ENCODE peak calls at places on chromosomes 11 and 22, in eight cellular contexts. B is stimulated activated CD8-positive, alpha-beta memory T cell treated with anti-CD3 and anti-CD28 coated beads, Interleukin-4, amount 100 ng/mL, for 4 hours; P is amygdala; O is LoVo; Y is activated CD4-positive, alpha-beta T cell treated with anti-CD3 and anti-CD28 coated beads, Interleukin-2, amount 10 ng/mL, durations not matched to agents 7 days and 5 days; W is transverse colon; R is stimulated activated CD4-positive, alpha-beta T cell treated with anti-CD3 and anti-CD28 coated beads, Interleukin-1b, Interleukin-23, amount 100 ng/mL, for 1 hour; E is coronary artery. J is an unnamed sample.
A peak's percentile ranks its signal among the peaks of the same experiment; 100 is the strongest.

GRCh38 chr11:10348650-10349280 is 43.9 kb downstream of the ADM start:
- DNase-seq in B (no peak), P (no peak), O (no peak), Y (no peak), W (no peak), R (no peak), E (no peak), J (no peak)

GRCh38 chr22:32901925-32902324 is 100.4 kb downstream of the TIMP3 start:
- DNase-seq in B (no peak), P (no peak), O (no peak), Y (no peak), W (no peak), R (no peak), E (no peak), J (no peak)

GRCh38 chr11:86934933-86935579 is 20.1 kb downstream of the FZD4 start:
- DNase-seq in B (no peak), P (no peak), O (no peak), Y (no peak), W (no peak), R (no peak), E (no peak), J (no peak)

GRCh38 chr11:74538680-74539079 is 45.2 kb upstream of the LIPT2 start:
- DNase-seq in B (no peak), P (no peak), O (no peak), Y (no peak), W (no peak), R (no peak), E (no peak), J (no peak)

GRCh38 chr11:10309163-10310093 is 4.6 kb downstream of the ADM start:
- DNase-seq in B (no peak), P (no peak), O (peak; percentile 83), Y (no peak), W (peak; percentile 76), R (no peak), E (no peak), J (no peak)

GRCh38 chr22:39490135-39490798 is 11.8 kb upstream of the MIEF1 start:
- DNase-seq in B (peak; percentile 48), P (peak; percentile 55), O (peak; percentile 31), Y (peak; percentile 82), W (peak; percentile 71), R (peak; percentile 51), E (no peak), J (peak; percentile 22)

GRCh38 chr22:22547692-22548348 is 11.2 kb downstream of the PRAME start:
- DNase-seq in B (no peak), P (no peak), O (no peak), Y (no peak), W (no peak), R (no peak), E (no peak), J (no peak)

GRCh38 chr22:23709107-23709506 is 18.3 kb downstream of the RGL4 start:
- DNase-seq in B (no peak), P (no peak), O (no peak), Y (no peak), W (no peak), R (no peak), E (no peak), J (no peak)

GRCh38 chr11:122656073-122656630 is 630 bp downstream of the UBASH3B start:
- DNase-seq in B (peak; percentile 48), P (no peak), O (peak; percentile 51), Y (peak; percentile 35), W (peak; percentile 39), R (no peak), E (peak; percentile 78), J (no peak)

GRCh38 chr11:117795726-117796455 is 1.1 kb downstream of the DSCAML1 start:
- DNase-seq in B (no peak), P (no peak), O (no peak), Y (no peak), W (no peak), R (no peak), E (no peak), J (no peak)